ENCODE peak calls at places on chromosomes 11 and 22, in five cellular contexts. One of them, this sample, is unnamed.

GRCh38 chr11:31828217-31828616 is 17.1 kb upstream of the PAX6 start:
- DNase-seq in AG04449: no peak
- DNase-seq in midbrain: no peak
- DNase-seq in AG04450: no peak
- DNase-seq in GM12865: no peak
- DNase-seq in this sample: no peak

GRCh38 chr22:45972091-45972867 is 4.7 kb downstream of the WNT7B start:
- DNase-seq in AG04449: no peak
- DNase-seq in GM12865: no peak
- DNase-seq in midbrain: no peak
- DNase-seq in AG04450: no peak
- DNase-seq in this sample: no peak

GRCh38 chr11:114846040-114846791 is 167.9 kb downstream of the NXPE2 start:
- DNase-seq in AG04449: no peak
- DNase-seq in midbrain: peak
- DNase-seq in GM12865: no peak
- DNase-seq in AG04450: no peak
- DNase-seq in this sample: no peak

GRCh38 chr11:26839911-26840705 is 118.2 kb upstream of the SLC5A12 start:
- DNase-seq in AG04449: no peak
- DNase-seq in AG04450: no peak
- DNase-seq in GM12865: no peak
- DNase-seq in midbrain: no peak
- DNase-seq in this sample: no peak

GRCh38 chr11:118536726-118537125 is 5.7 kb downstream of the TMEM25 start:
- DNase-seq in AG04450: no peak
- DNase-seq in AG04449: no peak
- DNase-seq in midbrain: no peak
- DNase-seq in GM12865: no peak
- DNase-seq in this sample: no peak

GRCh38 chr11:97656356-97656755 is 1266.5 kb downstream of the JRKL start:
- DNase-seq in AG04450: no peak
- DNase-seq in GM12865: no peak
- DNase-seq in midbrain: no peak
- DNase-seq in AG04449: no peak
- DNase-seq in this sample: no peak

GRCh38 chr11:24588075-24588474 is 91.2 kb downstream of the LUZP2 start:
- DNase-seq in GM12865: no peak
- DNase-seq in AG04450: no peak
- DNase-seq in midbrain: no peak
- DNase-seq in AG04449: no peak
- DNase-seq in this sample: peak

GRCh38 chr11:115618428-115618827 is 114.2 kb upstream of the CADM1 start:
- DNase-seq in AG04449: no peak
- DNase-seq in midbrain: no peak
- DNase-seq in GM12865: no peak
- DNase-seq in AG04450: no peak
- DNase-seq in this sample: no peak

GRCh38 chr22:37448521-37449150 is 21.4 kb upstream of the ELFN2 start:
- DNase-seq in GM12865: no peak
- DNase-seq in midbrain: no peak
- DNase-seq in AG04449: no peak
- DNase-seq in AG04450: no peak
- DNase-seq in this sample: no peak

GRCh38 chr22:37021710-37022482 is 2.4 kb downstream of the MPST start:
- DNase-seq in GM12865: peak
- DNase-seq in midbrain: peak
- DNase-seq in AG04449: no peak
- DNase-seq in AG04450: no peak
- DNase-seq in this sample: no peak

This sample was measured in amniotic stem cell.